ENCODE peak calls at places on chromosomes 11 and 22, in six cellular contexts. A is germinal center; Z is CD4-positive, alpha-beta T cell; X is brain microvascular endothelial cell; O is stimulated activated CD4-positive, alpha-beta T cell treated with anti-CD3 and anti-CD28 coated beads, Interleukin-2, amount 100 ng/mL, for 48 hours; F is HFFc6. V is an unnamed sample.

GRCh38 chr11:11296434-11296833 is 56.6 kb downstream of the CSNK2A3 start:
- DNase-seq in X (no peak), F (no peak), Z (no peak), O (no peak), A (no peak), V (no peak)

GRCh38 chr22:38570841-38571364 is 920 bp upstream of the DMC1 start:
- DNase-seq in A (peak; percentile 23), Z (peak; percentile 5), F (peak; percentile 25), O (peak; percentile 18), X (no peak), V (peak; percentile 58)

GRCh38 chr11:78657441-78657840 is 82.8 kb upstream of the NARS2 start:
- DNase-seq in X (no peak), Z (no peak), F (no peak), A (no peak), O (no peak), V (no peak)

GRCh38 chr22:44305888-44306287 is 6.9 kb downstream of the SHISAL1 start:
- DNase-seq in Z (no peak), F (no peak), A (no peak), X (no peak), O (no peak), V (peak; percentile 69)

GRCh38 chr11:118633319-118633690 is 25.9 kb downstream of the PHLDB1 start:
- DNase-seq in X (no peak), O (no peak), Z (no peak), F (no peak), A (no peak), V (no peak)

GRCh38 chr11:87351671-87352070 is 313.9 kb downstream of the TMEM135 start:
- DNase-seq in A (peak; percentile 10), X (no peak), Z (no peak), O (no peak), F (no peak), V (no peak)

GRCh38 chr11:110951609-110952008 is 239.4 kb upstream of the ARHGAP20 start:
- DNase-seq in O (no peak), A (no peak), X (no peak), Z (no peak), F (no peak), V (no peak)

GRCh38 chr22:44256860-44257560 is 55.7 kb downstream of the SHISAL1 start:
- DNase-seq in X (no peak), F (no peak), A (no peak), O (no peak), Z (no peak), V (peak; percentile 6)

GRCh38 chr11:118901494-118902335 is 18.0 kb downstream of the CXCR5 start:
- DNase-seq in X (no peak), F (no peak), Z (no peak), O (no peak), A (no peak), V (no peak)

GRCh38 chr11:3203221-3204043 is 15.2 kb downstream of the MRGPRG start:
- DNase-seq in X (no peak), Z (no peak), O (no peak), A (no peak), F (no peak), V (no peak)

GRCh38 chr22:49328630-49329405 is 498.9 kb downstream of the BRD1 start:
- DNase-seq in X (no peak), F (no peak), Z (no peak), A (no peak), O (no peak), V (peak; percentile 1)

GRCh38 chr11:35035894-35036408 is 103.0 kb upstream of the CD44 start:
- DNase-seq in X (peak; percentile 98), A (no peak), O (no peak), F (peak; percentile 94), Z (no peak), V (no peak)

GRCh38 chr11:94184362-94184761 is 55.7 kb downstream of the PANX1 start:
- DNase-seq in Z (no peak), A (no peak), X (no peak), O (no peak), F (no peak), V (no peak)

GRCh38 chr22:49964493-49965290 is 4.1 kb downstream of the PIM3 start:
- DNase-seq in Z (peak; percentile 2), A (no peak), O (no peak), F (no peak), X (no peak), V (no peak)

GRCh38 chr11:117071344-117071787 is 26.9 kb downstream of the SIK3 start:
- DNase-seq in O (no peak), F (no peak), X (peak; percentile 32), A (no peak), Z (no peak), V (peak; percentile 80)